ENCODE peak calls at places on chromosome 7, in ten cellular contexts. One of them, this sample, is unnamed.

GRCh38 chr7:142508251-142508650 is 241.0 kb upstream of the PRSS1 start:
- DNase-seq in T-helper 9 cell: no peak
- DNase-seq in effector CD4-positive, alpha-beta T cell: no peak
- DNase-seq in Caco-2: no peak
- DNase-seq in CD4-positive, alpha-beta T cell: no peak
- DNase-seq in dorsolateral prefrontal cortex: no peak
- DNase-seq in stimulated activated effector memory CD8-positive, alpha-beta T cell treated with anti-CD3 and anti-CD28 coated beads, Interleukin-12 subunit alpha, Interleukin-12 subunit beta, amount 100 ng/mL, for 72 hours: no peak
- DNase-seq in NCI-H82: no peak
- DNase-seq in stimulated activated CD4-positive, alpha-beta T cell treated with anti-CD3 and anti-CD28 coated beads, TNF-alpha, amount 100 ng/mL, for 4 hours: no peak
- DNase-seq in Kasumi-1: no peak
- DNase-seq in this sample: no peak

GRCh38 chr7:102978280-102978679 is 65.5 kb downstream of the LRRC17 start:
- DNase-seq in Kasumi-1: no peak
- DNase-seq in Caco-2: no peak
- DNase-seq in stimulated activated CD4-positive, alpha-beta T cell treated with anti-CD3 and anti-CD28 coated beads, TNF-alpha, amount 100 ng/mL, for 4 hours: no peak
- DNase-seq in effector CD4-positive, alpha-beta T cell: no peak
- DNase-seq in CD4-positive, alpha-beta T cell: no peak
- DNase-seq in dorsolateral prefrontal cortex: no peak
- DNase-seq in NCI-H82: no peak
- DNase-seq in T-helper 9 cell: no peak
- DNase-seq in stimulated activated effector memory CD8-positive, alpha-beta T cell treated with anti-CD3 and anti-CD28 coated beads, Interleukin-12 subunit alpha, Interleukin-12 subunit beta, amount 100 ng/mL, for 72 hours: no peak
- DNase-seq in this sample: no peak

GRCh38 chr7:45919947-45920542 is 1.0 kb downstream of the IGFBP3 start:
- DNase-seq in dorsolateral prefrontal cortex: no peak
- DNase-seq in Caco-2: no peak
- DNase-seq in effector CD4-positive, alpha-beta T cell: no peak
- DNase-seq in stimulated activated CD4-positive, alpha-beta T cell treated with anti-CD3 and anti-CD28 coated beads, TNF-alpha, amount 100 ng/mL, for 4 hours: no peak
- DNase-seq in NCI-H82: peak
- DNase-seq in CD4-positive, alpha-beta T cell: no peak
- DNase-seq in stimulated activated effector memory CD8-positive, alpha-beta T cell treated with anti-CD3 and anti-CD28 coated beads, Interleukin-12 subunit alpha, Interleukin-12 subunit beta, amount 100 ng/mL, for 72 hours: no peak
- DNase-seq in Kasumi-1: no peak
- DNase-seq in T-helper 9 cell: no peak
- DNase-seq in this sample: no peak

GRCh38 chr7:25839084-25839769 is 312.8 kb upstream of the NFE2L3 start:
- DNase-seq in CD4-positive, alpha-beta T cell: no peak
- DNase-seq in stimulated activated effector memory CD8-positive, alpha-beta T cell treated with anti-CD3 and anti-CD28 coated beads, Interleukin-12 subunit alpha, Interleukin-12 subunit beta, amount 100 ng/mL, for 72 hours: no peak
- DNase-seq in stimulated activated CD4-positive, alpha-beta T cell treated with anti-CD3 and anti-CD28 coated beads, TNF-alpha, amount 100 ng/mL, for 4 hours: no peak
- DNase-seq in effector CD4-positive, alpha-beta T cell: no peak
- DNase-seq in Kasumi-1: peak
- DNase-seq in Caco-2: peak
- DNase-seq in NCI-H82: peak
- DNase-seq in T-helper 9 cell: no peak
- DNase-seq in dorsolateral prefrontal cortex: no peak
- DNase-seq in this sample: no peak

GRCh38 chr7:100048680-100049079 is 894 bp upstream of the ZSCAN21 start:
- DNase-seq in CD4-positive, alpha-beta T cell: no peak
- DNase-seq in dorsolateral prefrontal cortex: no peak
- DNase-seq in T-helper 9 cell: no peak
- DNase-seq in Caco-2: no peak
- DNase-seq in Kasumi-1: no peak
- DNase-seq in NCI-H82: no peak
- DNase-seq in stimulated activated CD4-positive, alpha-beta T cell treated with anti-CD3 and anti-CD28 coated beads, TNF-alpha, amount 100 ng/mL, for 4 hours: no peak
- DNase-seq in stimulated activated effector memory CD8-positive, alpha-beta T cell treated with anti-CD3 and anti-CD28 coated beads, Interleukin-12 subunit alpha, Interleukin-12 subunit beta, amount 100 ng/mL, for 72 hours: no peak
- DNase-seq in effector CD4-positive, alpha-beta T cell: no peak
- DNase-seq in this sample: no peak

GRCh38 chr7:38775503-38775902 is 133.5 kb downstream of the VPS41 start:
- DNase-seq in Caco-2: no peak
- DNase-seq in Kasumi-1: no peak
- DNase-seq in NCI-H82: peak
- DNase-seq in effector CD4-positive, alpha-beta T cell: no peak
- DNase-seq in stimulated activated CD4-positive, alpha-beta T cell treated with anti-CD3 and anti-CD28 coated beads, TNF-alpha, amount 100 ng/mL, for 4 hours: no peak
- DNase-seq in T-helper 9 cell: no peak
- DNase-seq in CD4-positive, alpha-beta T cell: no peak
- DNase-seq in dorsolateral prefrontal cortex: no peak
- DNase-seq in stimulated activated effector memory CD8-positive, alpha-beta T cell treated with anti-CD3 and anti-CD28 coated beads, Interleukin-12 subunit alpha, Interleukin-12 subunit beta, amount 100 ng/mL, for 72 hours: no peak
- DNase-seq in this sample: no peak

GRCh38 chr7:73329861-73330581 is 2.1 kb downstream of the FKBP6 start:
- DNase-seq in NCI-H82: no peak
- DNase-seq in stimulated activated CD4-positive, alpha-beta T cell treated with anti-CD3 and anti-CD28 coated beads, TNF-alpha, amount 100 ng/mL, for 4 hours: no peak
- DNase-seq in stimulated activated effector memory CD8-positive, alpha-beta T cell treated with anti-CD3 and anti-CD28 coated beads, Interleukin-12 subunit alpha, Interleukin-12 subunit beta, amount 100 ng/mL, for 72 hours: no peak
- DNase-seq in effector CD4-positive, alpha-beta T cell: no peak
- DNase-seq in dorsolateral prefrontal cortex: no peak
- DNase-seq in Caco-2: no peak
- DNase-seq in CD4-positive, alpha-beta T cell: no peak
- DNase-seq in Kasumi-1: no peak
- DNase-seq in T-helper 9 cell: no peak
- DNase-seq in this sample: no peak

GRCh38 chr7:107125475-107125874 is 43.3 kb upstream of the HBP1 start:
- DNase-seq in Caco-2: no peak
- DNase-seq in dorsolateral prefrontal cortex: no peak
- DNase-seq in NCI-H82: no peak
- DNase-seq in T-helper 9 cell: no peak
- DNase-seq in Kasumi-1: no peak
- DNase-seq in effector CD4-positive, alpha-beta T cell: no peak
- DNase-seq in stimulated activated CD4-positive, alpha-beta T cell treated with anti-CD3 and anti-CD28 coated beads, TNF-alpha, amount 100 ng/mL, for 4 hours: no peak
- DNase-seq in CD4-positive, alpha-beta T cell: no peak
- DNase-seq in stimulated activated effector memory CD8-positive, alpha-beta T cell treated with anti-CD3 and anti-CD28 coated beads, Interleukin-12 subunit alpha, Interleukin-12 subunit beta, amount 100 ng/mL, for 72 hours: no peak
- DNase-seq in this sample: no peak

GRCh38 chr7:151276651-151277590 is 28.4 kb upstream of the SMARCD3 start:
- DNase-seq in Kasumi-1: peak
- DNase-seq in CD4-positive, alpha-beta T cell: peak
- DNase-seq in effector CD4-positive, alpha-beta T cell: peak
- DNase-seq in stimulated activated CD4-positive, alpha-beta T cell treated with anti-CD3 and anti-CD28 coated beads, TNF-alpha, amount 100 ng/mL, for 4 hours: peak
- DNase-seq in dorsolateral prefrontal cortex: peak
- DNase-seq in stimulated activated effector memory CD8-positive, alpha-beta T cell treated with anti-CD3 and anti-CD28 coated beads, Interleukin-12 subunit alpha, Interleukin-12 subunit beta, amount 100 ng/mL, for 72 hours: peak
- DNase-seq in Caco-2: peak
- DNase-seq in NCI-H82: peak
- DNase-seq in T-helper 9 cell: peak
- DNase-seq in this sample: no peak

This sample was measured in AG09309.